ENCODE peak calls at places on chromosomes 16 and 17, in four cellular contexts. J is gastrocnemius medialis; N is stimulated activated CD4-positive, alpha-beta T cell treated with anti-CD3 and anti-CD28 coated beads, Interleukin-1b, Interleukin-23, amount 100 ng/mL, for 24 hours; I is AG08395. P is an unnamed sample.

GRCh38 chr16:58456193-58456592 is 43.8 kb upstream of the NDRG4 start:
- DNase-seq in N (no peak), J (no peak), I (no peak), P (peak; percentile 91)

GRCh38 chr17:3888343-3889171 is 4.3 kb downstream of the CAMKK1 start:
- DNase-seq in I (peak; percentile 95), N (no peak), J (peak; percentile 80), P (peak; percentile 87)

GRCh38 chr16:88527186-88527936 is 42.8 kb upstream of the ZC3H18 start:
- DNase-seq in J (no peak), I (peak; percentile 79), N (peak; percentile 39), P (peak; percentile 76)

GRCh38 chr16:23195415-23195978 is 13.0 kb downstream of the SCNN1G start:
- DNase-seq in N (no peak), I (no peak), J (no peak), P (no peak)

GRCh38 chr17:11461993-11462548 is 136.2 kb upstream of the DNAH9 start:
- DNase-seq in J (no peak), I (no peak), N (no peak), P (no peak)

GRCh38 chr16:63457869-63458268 is 1421.6 kb upstream of the CDH8 start:
- DNase-seq in I (no peak), J (no peak), N (no peak), P (no peak)

GRCh38 chr16:30677931-30678585 is 19.8 kb downstream of the FBRS start:
- DNase-seq in N (no peak), I (no peak), J (no peak), P (no peak)

GRCh38 chr17:74987909-74988711 is 678 bp downstream of the CDR2L start:
- DNase-seq in J (peak; percentile 65), N (no peak), I (peak; percentile 73), P (peak; percentile 85)

GRCh38 chr17:44865231-44865660 is 17.6 kb downstream of the HIGD1B start:
- DNase-seq in N (peak; percentile 66), J (peak; percentile 31), I (peak; percentile 79), P (peak; percentile 82)

GRCh38 chr17:7191571-7192270 is 12.6 kb upstream of the ASGR1 start:
- DNase-seq in N (no peak), J (peak; percentile 51), I (peak; percentile 56), P (peak; percentile 79)

GRCh38 chr16:19316846-19317245 is 31.3 kb downstream of the CLEC19A start:
- DNase-seq in I (no peak), N (no peak), J (no peak), P (no peak)

GRCh38 chr17:74437702-74438101 is 5.8 kb downstream of the GPRC5C start:
- DNase-seq in N (no peak), J (no peak), I (no peak), P (no peak)

GRCh38 chr16:2208308-2208707 is 2.4 kb downstream of the BRICD5 start:
- DNase-seq in N (no peak), J (no peak), I (no peak), P (no peak)

GRCh38 chr16:30585022-30585399 is 486 bp downstream of the ZNF785 start:
- DNase-seq in I (peak; percentile 7), N (no peak), J (no peak), P (no peak)

GRCh38 chr17:5220074-5220473 is 14.6 kb downstream of the SCIMP start:
- DNase-seq in J (no peak), I (no peak), N (no peak), P (no peak)

GRCh38 chr16:29835926-29836325 is 15.7 kb downstream of the MVP start:
- DNase-seq in I (no peak), N (no peak), J (no peak), P (no peak)

GRCh38 chr16:56615353-56615752 is 7.0 kb downstream of the MT2A start:
- DNase-seq in J (no peak), N (no peak), I (no peak), P (no peak)

GRCh38 chr17:48558057-48558456 is 13.1 kb upstream of the HOXB2 start:
- DNase-seq in J (no peak), I (no peak), N (no peak), P (no peak)

GRCh38 chr17:66677201-66677981 is 157.5 kb upstream of the CACNG5 start:
- DNase-seq in J (no peak), I (peak; percentile 74), N (no peak), P (no peak)

GRCh38 chr16:30715777-30716445 is 16.9 kb downstream of the SRCAP start:
- DNase-seq in J (no peak), N (peak; percentile 12), I (no peak), P (no peak)

GRCh38 chr17:43829738-43830137 is 3.2 kb downstream of the MPP3 start:
- DNase-seq in J (no peak), I (no peak), N (no peak), P (no peak)

GRCh38 chr16:23245268-23245667 is 56.8 kb upstream of the SCNN1B start:
- DNase-seq in N (no peak), I (no peak), J (peak; percentile 33), P (no peak)

GRCh38 chr17:12342609-12343248 is 322.1 kb downstream of the MAP2K4 start:
- DNase-seq in I (no peak), J (no peak), N (no peak), P (no peak)

GRCh38 chr16:52497067-52497816 is 49.7 kb downstream of the TOX3 start:
- DNase-seq in I (no peak), N (no peak), J (no peak), P (no peak)